ENCODE peak calls at places on chromosomes 12 and 14, in six cellular contexts. F is caudate nucleus; U is cardiac muscle cell; S is esophagus squamous epithelium; W is body of pancreas; O is effector memory CD4-positive, alpha-beta T cell. L is an unnamed sample.

GRCh38 chr12:8065991-8066594 is at the start of gene C3AR1:
- DNase-seq in F (no peak), U (peak), S (no peak), W (no peak), O (peak), L (no peak)

GRCh38 chr12:108989381-108989780 is 31.5 kb downstream of the SVOP start:
- DNase-seq in F (no peak), U (no peak), S (no peak), W (no peak), O (no peak), L (no peak)

GRCh38 chr12:8675471-8676083 is 13.0 kb upstream of the MFAP5 start:
- DNase-seq in F (no peak), U (no peak), S (no peak), W (no peak), O (no peak), L (no peak)

GRCh38 chr12:19430988-19431387 is 8.3 kb upstream of the AEBP2 start:
- DNase-seq in F (no peak), U (peak), S (no peak), W (no peak), O (no peak), L (no peak)

GRCh38 chr12:47707355-47707754 is 1.5 kb upstream of the RPAP3 start:
- DNase-seq in F (no peak), U (no peak), S (no peak), W (no peak), O (no peak), L (no peak)

GRCh38 chr14:99673328-99674063 is 10.6 kb upstream of the CYP46A1 start:
- DNase-seq in F (no peak), U (no peak), S (no peak), W (no peak), O (no peak), L (no peak)

GRCh38 chr14:65128096-65128495 is 25.8 kb upstream of the MAX start:
- DNase-seq in F (no peak), U (no peak), S (no peak), W (no peak), O (no peak), L (no peak)

GRCh38 chr12:46556105-46556559 is 183.6 kb upstream of the SLC38A2 start:
- DNase-seq in F (no peak), U (peak), S (no peak), W (no peak), O (no peak), L (no peak)

GRCh38 chr12:104680070-104680469 is 223.3 kb downstream of the CHST11 start:
- DNase-seq in F (no peak), U (no peak), S (no peak), W (no peak), O (no peak), L (no peak)

GRCh38 chr12:30719060-30719459 is 23.4 kb upstream of the IPO8 start:
- DNase-seq in F (no peak), U (peak), S (no peak), W (no peak), O (no peak), L (no peak)

GRCh38 chr12:50637870-50638481 is 125.9 kb upstream of the ATF1 start:
- DNase-seq in F (no peak), U (peak), S (no peak), W (no peak), O (no peak), L (no peak)

GRCh38 chr14:75626857-75627256 is 33.8 kb downstream of the ERG28 start:
- DNase-seq in F (no peak), U (no peak), S (no peak), W (no peak), O (no peak), L (no peak)

GRCh38 chr12:65532162-65532561 is 253.7 kb downstream of the MSRB3 start:
- DNase-seq in F (no peak), U (no peak), S (no peak), W (no peak), O (no peak), L (no peak)

GRCh38 chr14:91732439-91732838 is 553 bp upstream of the CATSPERB start:
- DNase-seq in F (no peak), U (no peak), S (no peak), W (no peak), O (no peak), L (no peak)
- H3K27ac ChIP-seq in F (no peak), U (no peak), S (no peak), W (no peak), O (no peak), L (no peak)

DNA sequence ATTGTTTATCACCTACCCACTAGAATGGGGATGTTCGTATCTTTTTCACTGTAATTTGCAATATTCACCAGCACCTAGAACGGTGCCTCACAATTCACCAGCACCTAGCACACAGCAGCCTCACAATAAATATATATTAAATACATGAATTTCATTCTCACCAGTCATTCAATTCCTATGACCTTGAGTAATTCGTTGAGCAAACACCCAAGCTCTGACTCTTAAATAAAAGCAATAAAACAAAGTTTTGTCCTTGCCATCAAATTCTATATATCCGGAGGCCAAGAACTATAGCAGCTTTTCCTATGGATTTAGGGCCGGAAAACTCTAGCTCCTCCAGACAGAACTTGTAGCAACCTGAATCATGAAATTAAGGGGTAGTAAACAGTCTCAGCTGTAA is 981 bp downstream of the VTI1B start:
- DNase-seq in F (no peak), U (no peak), S (no peak), W (no peak), O (no peak), L (no peak)
- H3K27ac ChIP-seq in F (no peak), U (peak), S (peak), W (peak), O (no peak), L (no peak)

GRCh38 chr14:105092912-105093425 is 27.7 kb upstream of the GPR132 start:
- DNase-seq in F (no peak), U (peak), S (no peak), W (peak), O (peak), L (no peak)

GRCh38 chr14:105093426-105094192 is 28.4 kb upstream of the GPR132 start:
- DNase-seq in F (no peak), U (peak), S (no peak), W (peak), O (peak), L (no peak)

GRCh38 chr14:105091335-105092123 is 26.3 kb upstream of the GPR132 start:
- DNase-seq in F (no peak), U (peak), S (no peak), W (peak), O (no peak), L (no peak)

GRCh38 chr14:105090493-105091334 is 25.5 kb upstream of the GPR132 start:
- DNase-seq in F (no peak), U (peak), S (no peak), W (peak), O (peak), L (peak)

GRCh38 chr14:105092124-105092911 is 27.1 kb upstream of the GPR132 start:
- DNase-seq in F (no peak), U (no peak), S (no peak), W (peak), O (no peak), L (no peak)
- H3K27ac ChIP-seq in F (peak), U (no peak), S (peak), W (peak), O (peak), L (no peak)

GRCh38 chr12:112046003-112046402 is 32.8 kb downstream of the ERP29 start:
- DNase-seq in F (no peak), U (no peak), S (no peak), W (no peak), O (no peak), L (no peak)
- H3K27ac ChIP-seq in F (no peak), U (peak), S (peak), W (no peak), O (no peak), L (no peak)